ENCODE peak calls at places on chromosomes 1 and 21, in eight cellular contexts. X, H, A, G, M, Z, E and I are unnamed samples.

GRCh38 chr1:236063919-236064673 is 794 bp downstream of the NID1 start:
- DNase-seq in X (no peak), H (peak; percentile 47), A (no peak), G (no peak), M (peak; percentile 86), Z (peak; percentile 73), E (peak; percentile 82), I (no peak)

GRCh38 chr1:66777846-66778245 is 23.2 kb downstream of the INSL5 start:
- DNase-seq in X (no peak), H (no peak), A (no peak), G (no peak), M (no peak), Z (no peak), E (no peak), I (no peak)

GRCh38 chr21:42681296-42682206 is 28.1 kb downstream of the PDE9A start:
- DNase-seq in X (no peak), H (no peak), A (no peak), G (no peak), M (no peak), Z (no peak), E (no peak), I (no peak)

GRCh38 chr1:221708987-221709386 is 32.9 kb downstream of the DUSP10 start:
- DNase-seq in X (no peak), H (peak; percentile 52), A (no peak), G (no peak), M (no peak), Z (no peak), E (peak; percentile 67), I (no peak)

GRCh38 chr1:9280015-9280860 is 12.5 kb upstream of the SPSB1 start:
- DNase-seq in X (no peak), H (peak; percentile 91), A (no peak), G (peak; percentile 57), M (peak; percentile 97), Z (peak; percentile 94), E (peak; percentile 95), I (no peak)

GRCh38 chr1:18110968-18111367 is 3.4 kb downstream of the IGSF21 start:
- DNase-seq in X (no peak), H (no peak), A (no peak), G (peak; percentile 3), M (no peak), Z (no peak), E (no peak), I (no peak)

GRCh38 chr1:84930831-84931230 is 37.8 kb upstream of the LPAR3 start:
- DNase-seq in X (no peak), H (no peak), A (no peak), G (no peak), M (no peak), Z (no peak), E (no peak), I (no peak)

GRCh38 chr1:238380167-238380566 is 489.4 kb upstream of the ZP4 start:
- DNase-seq in X (no peak), H (no peak), A (no peak), G (no peak), M (no peak), Z (no peak), E (no peak), I (no peak)

GRCh38 chr21:43301424-43302355 is 125.2 kb downstream of the SIK1 start:
- DNase-seq in X (no peak), H (no peak), A (no peak), G (no peak), M (no peak), Z (no peak), E (no peak), I (no peak)

GRCh38 chr1:47280142-47280541 is 33.8 kb downstream of the STIL start:
- DNase-seq in X (no peak), H (no peak), A (no peak), G (no peak), M (peak; percentile 26), Z (peak; percentile 57), E (peak; percentile 60), I (no peak)

GRCh38 chr1:41650176-41650519 is 165.7 kb upstream of the EDN2 start:
- DNase-seq in X (no peak), H (no peak), A (no peak), G (no peak), M (peak; percentile 29), Z (no peak), E (peak; percentile 61), I (no peak)

GRCh38 chr1:199867601-199868000 is 159.9 kb upstream of the NR5A2 start:
- DNase-seq in X (peak; percentile 83), H (no peak), A (no peak), G (no peak), M (no peak), Z (peak; percentile 42), E (no peak), I (no peak)

GRCh38 chr1:86714561-86715244 is 10.3 kb downstream of the SH3GLB1 start:
- DNase-seq in X (no peak), H (peak; percentile 62), A (no peak), G (no peak), M (no peak), Z (no peak), E (no peak), I (no peak)

GRCh38 chr1:88001460-88001859 is 672.8 kb downstream of the LMO4 start:
- DNase-seq in X (no peak), H (peak; percentile 85), A (no peak), G (no peak), M (peak; percentile 28), Z (peak; percentile 14), E (peak; percentile 45), I (no peak)

GRCh38 chr1:20634594-20635084 is 1.4 kb downstream of the PINK1 start:
- DNase-seq in X (peak; percentile 35), H (peak; percentile 71), A (no peak), G (no peak), M (peak; percentile 56), Z (peak; percentile 42), E (peak; percentile 33), I (no peak)

GRCh38 chr1:89580036-89580435 is 52.9 kb upstream of the LRRC8C start:
- DNase-seq in X (no peak), H (no peak), A (no peak), G (no peak), M (no peak), Z (no peak), E (no peak), I (no peak)

GRCh38 chr1:159821171-159821867 is 5.4 kb upstream of the SLAMF8 start:
- DNase-seq in X (no peak), H (no peak), A (no peak), G (no peak), M (no peak), Z (no peak), E (peak; percentile 52), I (no peak)

GRCh38 chr1:46202975-46203737 is at the start of gene LURAP1:
- DNase-seq in X (no peak), H (no peak), A (no peak), G (peak; percentile 32), M (peak; percentile 76), Z (peak; percentile 57), E (peak; percentile 76), I (no peak)

GRCh38 chr1:30414086-30414850 is 309.1 kb downstream of the MATN1 start:
- DNase-seq in X (no peak), H (no peak), A (no peak), G (no peak), M (no peak), Z (no peak), E (no peak), I (no peak)

GRCh38 chr1:28190337-28190979 is 14.0 kb upstream of the PTAFR start:
- DNase-seq in X (no peak), H (peak; percentile 24), A (no peak), G (no peak), M (peak; percentile 50), Z (peak; percentile 27), E (no peak), I (no peak)

GRCh38 chr1:66464802-66465201 is 69.2 kb upstream of the SGIP1 start:
- DNase-seq in X (no peak), H (peak; percentile 80), A (no peak), G (no peak), M (peak; percentile 99), Z (peak; percentile 100), E (peak; percentile 99), I (no peak)

GRCh38 chr1:171717080-171717479 is 24.8 kb downstream of the VAMP4 start:
- DNase-seq in X (no peak), H (no peak), A (no peak), G (no peak), M (peak; percentile 19), Z (no peak), E (peak; percentile 27), I (no peak)

GRCh38 chr1:30934613-30935012 is 26.1 kb upstream of the SDC3 start:
- DNase-seq in X (no peak), H (no peak), A (no peak), G (no peak), M (no peak), Z (no peak), E (no peak), I (no peak)

GRCh38 chr1:160446945-160447600 is 46.7 kb downstream of the VANGL2 start:
- DNase-seq in X (no peak), H (no peak), A (no peak), G (no peak), M (no peak), Z (no peak), E (no peak), I (no peak)

GRCh38 chr1:229298420-229298819 is 27.5 kb downstream of the RAB4A start:
- DNase-seq in X (no peak), H (no peak), A (no peak), G (no peak), M (no peak), Z (no peak), E (no peak), I (no peak)